ENCODE peak calls at places on chromosomes 12 and 14, in six cellular contexts. O is GM19239; V is stimulated activated CD4-positive, alpha-beta T cell treated with anti-CD3 and anti-CD28 coated beads, Interleukin-15, amount 100 ng/mL, for 1 hour; F is neural progenitor cell; C is myocyte; I is H7. M is an unnamed sample.

GRCh38 chr12:18145924-18146323 is 55.9 kb upstream of the RERGL start:
- DNase-seq in I (no peak), C (no peak), F (no peak), V (no peak), O (no peak), M (no peak)

GRCh38 chr14:91413547-91414474 is 3.8 kb downstream of the CCDC88C start:
- DNase-seq in O (no peak), C (no peak), F (no peak), I (peak; percentile 91), V (no peak), M (no peak)

GRCh38 chr12:47819902-47820630 is at the start of gene HDAC7:
- DNase-seq in V (peak; percentile 66), F (peak; percentile 86), C (peak; percentile 86), I (peak; percentile 98), O (peak; percentile 75), M (no peak)

GRCh38 chr12:1993341-1993740 is 10.9 kb downstream of the DCP1B start:
- DNase-seq in V (no peak), F (no peak), I (no peak), C (peak; percentile 64), O (no peak), M (no peak)

GRCh38 chr12:12582895-12583303 is 20.2 kb upstream of the DUSP16 start:
- DNase-seq in C (no peak), O (no peak), I (no peak), F (no peak), V (no peak), M (no peak)

GRCh38 chr12:4270016-4270669 is 3.4 kb upstream of the CCND2 start:
- DNase-seq in C (no peak), F (peak; percentile 11), I (peak; percentile 53), V (no peak), O (no peak), M (no peak)

GRCh38 chr12:53048033-53048779 is 1.7 kb upstream of the TNS2 start:
- DNase-seq in F (peak; percentile 49), C (peak; percentile 92), O (no peak), V (no peak), I (peak; percentile 59), M (peak; percentile 73)

GRCh38 chr14:38040411-38040810 is 167.3 kb upstream of the SSTR1 start:
- DNase-seq in I (no peak), C (no peak), O (no peak), F (no peak), V (no peak), M (no peak)

GRCh38 chr14:55097894-55098560 is 31.0 kb upstream of the LGALS3 start:
- DNase-seq in V (peak; percentile 10), F (no peak), C (peak; percentile 53), I (no peak), O (peak; percentile 67), M (no peak)

GRCh38 chr14:74608959-74609611 is 3.0 kb downstream of the LTBP2 start:
- DNase-seq in O (peak; percentile 77), I (peak; percentile 86), F (peak; percentile 84), V (peak; percentile 74), C (peak; percentile 88), M (no peak)

GRCh38 chr12:115817399-115817798 is 460.1 kb downstream of the MED13L start:
- DNase-seq in C (no peak), F (no peak), V (no peak), I (no peak), O (no peak), M (no peak)

GRCh38 chr12:52073531-52073950 is 3.8 kb downstream of the ATG101 start:
- DNase-seq in C (no peak), V (no peak), F (no peak), O (no peak), I (no peak), M (no peak)

GRCh38 chr14:97376310-97376709 is 579.1 kb downstream of the VRK1 start:
- DNase-seq in O (no peak), I (no peak), C (no peak), F (no peak), V (no peak), M (peak; percentile 14)

GRCh38 chr12:131090254-131091210 is 136.8 kb downstream of the ADGRD1 start:
- DNase-seq in V (no peak), O (no peak), F (no peak), C (no peak), I (no peak), M (no peak)

GRCh38 chr12:104094284-104094683 is 30.0 kb downstream of the HCFC2 start:
- DNase-seq in I (no peak), O (no peak), C (no peak), F (no peak), V (no peak), M (no peak)

GRCh38 chr12:52338241-52338960 is 17.2 kb upstream of the KRT83 start:
- DNase-seq in C (peak; percentile 72), F (no peak), V (no peak), O (no peak), I (no peak), M (no peak)

GRCh38 chr14:90472632-90473031 is 75.8 kb downstream of the CALM1 start:
- DNase-seq in C (no peak), O (no peak), I (no peak), V (no peak), F (no peak), M (no peak)

GRCh38 chr14:57420986-57421385 is 30.6 kb downstream of the NAA30 start:
- DNase-seq in I (no peak), V (no peak), C (no peak), O (no peak), F (no peak), M (no peak)

GRCh38 chr12:7092229-7092985 is at the start of gene C1R:
- DNase-seq in F (peak; percentile 69), C (peak; percentile 90), V (peak; percentile 54), O (peak; percentile 64), I (peak; percentile 85), M (peak; percentile 46)

GRCh38 chr12:47547077-47547476 is 158.8 kb downstream of the RPAP3 start:
- DNase-seq in O (no peak), V (no peak), C (peak; percentile 23), F (peak; percentile 16), I (peak; percentile 35), M (no peak)

GRCh38 chr12:76030378-76031080 is 1.0 kb downstream of the PHLDA1 start:
- DNase-seq in C (peak; percentile 76), F (peak; percentile 37), V (peak; percentile 34), I (peak; percentile 66), O (no peak), M (peak; percentile 63)

GRCh38 chr12:19273482-19274330 is 144.2 kb downstream of the PLEKHA5 start:
- DNase-seq in F (no peak), O (no peak), C (peak; percentile 80), I (no peak), V (peak; percentile 2), M (no peak)

GRCh38 chr12:79508622-79509021 is 182.1 kb downstream of the PAWR start:
- DNase-seq in V (no peak), O (no peak), F (no peak), I (peak; percentile 26), C (no peak), M (no peak)

GRCh38 chr14:104422301-104423223 is 157.0 kb upstream of the C14orf180 start:
- DNase-seq in C (no peak), F (no peak), V (no peak), I (no peak), O (no peak), M (no peak)